ENCODE peak calls at places on chromosomes 3 and 15, in five cellular contexts. Z is kidney, O is endothelial cell of umbilical vein, G is PC-3, V is uterus. L is an unnamed sample.

GRCh38 chr3:38455639-38456430 is 2.1 kb downstream of the ACVR2B start:
- DNase-seq in Z (peak), O (no peak), G (no peak), V (peak), L (no peak)

GRCh38 chr3:140597792-140598191 is 80.1 kb upstream of the TRIM42 start:
- DNase-seq in Z (no peak), O (no peak), G (no peak), V (no peak), L (no peak)

GRCh38 chr3:184332370-184333090 is 4.9 kb upstream of the FAM131A start:
- DNase-seq in Z (no peak), O (peak), G (peak), V (no peak), L (no peak)

GRCh38 chr3:42134867-42135464 is 43.8 kb downstream of the TRAK1 start:
- DNase-seq in Z (no peak), O (no peak), G (no peak), V (no peak), L (no peak)

GRCh38 chr15:31379042-31379441 is 52.4 kb downstream of the KLF13 start:
- DNase-seq in Z (no peak), O (no peak), G (no peak), V (no peak), L (no peak)

GRCh38 chr3:132255041-132255745 is 62.0 kb upstream of the ACP3 start:
- DNase-seq in Z (no peak), O (no peak), G (peak), V (no peak), L (no peak)

GRCh38 chr3:172257638-172258400 is 190.4 kb downstream of the GHSR start:
- DNase-seq in Z (no peak), O (no peak), G (no peak), V (no peak), L (no peak)

GRCh38 chr15:100140527-100141303 is 201.1 kb downstream of the ADAMTS17 start:
- DNase-seq in Z (no peak), O (no peak), G (no peak), V (no peak), L (no peak)

GRCh38 chr3:114380233-114380645 is 86.4 kb downstream of the TIGIT start:
- DNase-seq in Z (peak), O (no peak), G (no peak), V (peak), L (peak)

GRCh38 chr15:100115711-100116090 is 226.1 kb downstream of the ADAMTS17 start:
- DNase-seq in Z (no peak), O (no peak), G (peak), V (no peak), L (no peak)

GRCh38 chr3:182259579-182259978 is 533.7 kb upstream of the ATP11B start:
- DNase-seq in Z (peak), O (peak), G (no peak), V (no peak), L (peak)

GRCh38 chr15:81856627-81857026 is 189.2 kb downstream of the MEX3B start:
- DNase-seq in Z (no peak), O (no peak), G (no peak), V (no peak), L (no peak)

GRCh38 chr3:120181632-120182031 is 87.4 kb upstream of the GSK3B start:
- DNase-seq in Z (no peak), O (no peak), G (peak), V (no peak), L (no peak)

GRCh38 chr3:71582612-71583568 is 638 bp downstream of the FOXP1 start:
- DNase-seq in Z (peak), O (peak), G (peak), V (peak), L (peak)

GRCh38 chr3:187403768-187404270 is 35.6 kb downstream of the RTP4 start:
- DNase-seq in Z (no peak), O (peak), G (peak), V (peak), L (no peak)

GRCh38 chr3:149134560-149134959 is 5.1 kb downstream of the HPS3 start:
- DNase-seq in Z (no peak), O (no peak), G (peak), V (no peak), L (no peak)

GRCh38 chr15:91887321-91887720 is 33.8 kb downstream of the SLCO3A1 start:
- DNase-seq in Z (no peak), O (no peak), G (no peak), V (no peak), L (peak)

GRCh38 chr3:171900396-171900795 is 57.2 kb downstream of the TMEM212 start:
- DNase-seq in Z (peak), O (no peak), G (no peak), V (no peak), L (no peak)

GRCh38 chr3:135491478-135491877 is 474.1 kb upstream of the PPP2R3A start:
- DNase-seq in Z (no peak), O (no peak), G (no peak), V (no peak), L (no peak)

GRCh38 chr3:182787302-182788036 is 5.8 kb upstream of the ATP11B start:
- DNase-seq in Z (no peak), O (peak), G (no peak), V (no peak), L (no peak)

GRCh38 chr15:56185980-56186379 is 57.7 kb downstream of the RFX7 start:
- DNase-seq in Z (no peak), O (no peak), G (no peak), V (no peak), L (no peak)

GRCh38 chr3:154791611-154792010 is 288.5 kb upstream of the MME start:
- DNase-seq in Z (no peak), O (no peak), G (no peak), V (no peak), L (no peak)

GRCh38 chr3:32106929-32107362 is 526 bp downstream of the GPD1L start:
- DNase-seq in Z (peak), O (no peak), G (peak), V (peak), L (no peak)
- H3K27ac ChIP-seq in Z (peak), O (no peak), G (peak), V (peak), L (peak)

DNA sequence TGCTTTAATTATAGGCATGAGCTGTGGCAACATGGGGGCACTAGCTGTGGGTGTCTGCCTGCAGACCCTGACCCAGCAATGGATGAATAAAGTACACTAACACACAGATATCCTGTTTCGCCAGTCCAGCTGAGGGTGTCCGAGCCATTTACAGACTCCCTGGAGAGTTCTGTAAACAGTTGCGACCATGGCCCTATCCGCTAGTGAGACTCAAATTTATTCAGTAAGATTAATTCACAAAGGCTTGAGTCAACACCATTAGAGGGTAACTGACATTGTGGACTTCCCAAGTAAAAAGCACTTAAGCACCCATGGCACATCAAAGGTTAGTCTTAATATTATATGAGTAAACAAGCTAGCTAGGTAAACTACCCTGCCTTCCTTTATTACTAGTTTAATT is 161.6 kb downstream of the TBL1XR1 start:
- DNase-seq in Z (no peak), O (no peak), G (no peak), V (no peak), L (no peak)
- H3K27ac ChIP-seq in Z (no peak), O (no peak), G (no peak), V (no peak), L (no peak)

DNA sequence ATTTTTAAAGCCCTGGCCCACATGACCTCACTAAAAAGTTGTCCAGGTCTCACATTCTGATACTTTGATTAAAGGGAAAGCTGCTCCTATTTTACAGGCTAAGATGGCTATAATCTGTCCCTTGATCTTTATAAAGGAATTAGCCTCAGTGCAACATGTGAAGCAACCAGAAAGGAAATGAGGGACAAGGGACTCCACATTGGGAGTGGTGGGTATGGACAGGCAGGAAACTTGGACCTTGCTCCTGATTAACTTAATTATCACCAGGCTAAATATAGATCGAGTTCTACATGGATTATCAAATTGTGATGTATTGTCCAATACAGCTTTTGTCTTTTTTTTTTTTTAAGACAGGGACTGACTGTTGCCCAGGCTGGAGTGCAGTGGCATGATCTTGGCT is 25.7 kb upstream of the MUC13 start:
- DNase-seq in Z (no peak), O (no peak), G (no peak), V (no peak), L (no peak)
- H3K27ac ChIP-seq in Z (no peak), O (no peak), G (no peak), V (no peak), L (no peak)

GRCh38 chr3:12967751-12968209 is 105.4 kb downstream of the IQSEC1 start:
- DNase-seq in Z (peak), O (peak), G (peak), V (peak), L (peak)
- H3K27ac ChIP-seq in Z (no peak), O (no peak), G (no peak), V (peak), L (peak)

DNA sequence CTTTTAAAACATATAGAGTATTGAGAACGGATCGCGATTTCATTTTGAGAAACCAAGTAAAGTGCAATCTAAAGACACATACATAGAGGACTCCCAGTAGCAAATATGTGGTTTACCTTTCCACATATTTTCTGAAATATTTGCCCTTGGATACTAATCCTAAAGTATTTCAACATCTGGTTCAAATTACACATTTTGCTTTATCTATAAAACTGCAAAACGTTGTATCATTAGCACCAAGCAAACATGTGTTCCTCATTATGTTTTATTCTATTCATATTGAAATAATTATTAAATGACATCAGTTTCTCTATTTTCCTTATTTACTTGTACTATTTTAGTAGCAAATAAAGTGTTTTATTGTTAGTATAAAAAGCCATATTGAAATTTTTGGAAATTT is 776.6 kb downstream of the ROBO2 start:
- DNase-seq in Z (no peak), O (no peak), G (no peak), V (no peak), L (no peak)
- H3K27ac ChIP-seq in Z (no peak), O (no peak), G (no peak), V (no peak), L (no peak)

GRCh38 chr15:39013262-39013661 is 448.6 kb upstream of the RASGRP1 start:
- DNase-seq in Z (no peak), O (no peak), G (no peak), V (no peak), L (no peak)
- H3K27ac ChIP-seq in Z (no peak), O (no peak), G (no peak), V (no peak), L (no peak)

GRCh38 chr3:104368760-104369159 is 997.9 kb upstream of the ALCAM start:
- DNase-seq in Z (no peak), O (no peak), G (no peak), V (no peak), L (no peak)
- H3K27ac ChIP-seq in Z (no peak), O (no peak), G (no peak), V (no peak), L (no peak)

L was measured in substantia nigra.